ENCODE peak calls at places on chromosomes 4 and X, in five cellular contexts. T, X, V, W and J are unnamed samples.

GRCh38 chr4:152079543-152080293 is 318.9 kb upstream of the GATB start:
- DNase-seq in T (no peak), X (no peak), V (no peak), W (no peak), J (no peak)

GRCh38 chrX:31435592-31435991 is 363.8 kb upstream of the FTHL17 start:
- DNase-seq in T (no peak), X (no peak), V (no peak), W (no peak), J (no peak)

GRCh38 chr4:113591982-113592381 is 169.6 kb downstream of the CAMK2D start:
- DNase-seq in T (no peak), X (no peak), V (no peak), W (no peak), J (no peak)

GRCh38 chr4:105808459-105809041 is 86.7 kb upstream of the NPNT start:
- DNase-seq in T (peak; percentile 11), X (no peak), V (no peak), W (no peak), J (peak; percentile 96)

GRCh38 chr4:31175242-31175910 is 455.2 kb downstream of the PCDH7 start:
- DNase-seq in T (no peak), X (no peak), V (peak; percentile 66), W (no peak), J (no peak)

GRCh38 chrX:82742351-82742750 is 765.7 kb upstream of the POU3F4 start:
- DNase-seq in T (no peak), X (no peak), V (no peak), W (no peak), J (no peak)

GRCh38 chr4:55178226-55179005 is 53.0 kb upstream of the KDR start:
- DNase-seq in T (no peak), X (no peak), V (no peak), W (no peak), J (no peak)

GRCh38 chrX:123731987-123732678 is 719 bp downstream of the THOC2 start:
- DNase-seq in T (peak; percentile 8), X (no peak), V (peak; percentile 15), W (no peak), J (no peak)

GRCh38 chr4:85370400-85371032 is 104.4 kb upstream of the ARHGAP24 start:
- DNase-seq in T (peak; percentile 33), X (no peak), V (peak; percentile 49), W (no peak), J (peak; percentile 38)

GRCh38 chrX:88830113-88830512 is 83.1 kb downstream of the CPXCR1 start:
- DNase-seq in T (no peak), X (no peak), V (no peak), W (no peak), J (no peak)

GRCh38 chrX:138026211-138026610 is 460.3 kb downstream of the ZIC3 start:
- DNase-seq in T (peak; percentile 10), X (no peak), V (peak; percentile 41), W (no peak), J (no peak)

GRCh38 chr4:159269143-159269542 is 166.3 kb downstream of the RAPGEF2 start:
- DNase-seq in T (peak; percentile 78), X (no peak), V (no peak), W (no peak), J (no peak)

GRCh38 chr4:136650541-136651277 is 881.6 kb downstream of the PCDH18 start:
- DNase-seq in T (peak; percentile 28), X (no peak), V (peak; percentile 55), W (no peak), J (no peak)

GRCh38 chr4:126269106-126269505 is 954.4 kb downstream of the FAT4 start:
- DNase-seq in T (no peak), X (no peak), V (no peak), W (no peak), J (no peak)